ENCODE peak calls at places on chromosomes 16 and 17, in five cellular contexts. C, K, B, Y and R are unnamed samples. For H3K4me1, the result is how much of the 10 kb centered on the place peaks cover.

GRCh38 chr17:32901743-32902142 is 24.8 kb upstream of the MYO1D start:
- DNase-seq in C (no peak), K (no peak), B (no peak), Y (no peak), R (no peak)

GRCh38 chr17:35087731-35088646 is 24.5 kb upstream of the RFFL start:
- DNase-seq in C (peak), K (peak), B (no peak), Y (no peak), R (no peak)

GRCh38 chr17:71870546-71870862 is 250.3 kb upstream of the SOX9 start:
- DNase-seq in C (no peak), K (no peak), B (no peak), Y (no peak), R (no peak)

GRCh38 chr16:84408314-84408690 is 40.0 kb downstream of the ATP2C2 start:
- DNase-seq in C (no peak), K (no peak), B (no peak), Y (no peak), R (no peak)

GRCh38 chr17:48640858-48641180 is 14.7 kb upstream of the HOXB9 start:
- DNase-seq in C (no peak), K (no peak), B (no peak), Y (no peak), R (no peak)

GRCh38 chr17:72145972-72146755 is 25.3 kb downstream of the SOX9 start:
- DNase-seq in C (no peak), K (no peak), B (no peak), Y (no peak), R (no peak)

GRCh38 chr17:44218344-44219125 is 940 bp downstream of the UBTF start:
- DNase-seq in C (peak), K (peak), B (no peak), Y (peak), R (peak)

GRCh38 chr17:75877752-75878173 is 618 bp downstream of the TRIM47 start:
- DNase-seq in C (peak), K (peak), B (no peak), Y (peak), R (no peak)

GRCh38 chr17:67922503-67922902 is 73.8 kb downstream of the C17orf58 start:
- DNase-seq in C (no peak), K (no peak), B (no peak), Y (no peak), R (no peak)

GRCh38 chr16:49855280-49855821 is 561 bp downstream of the ZNF423 start:
- DNase-seq in C (no peak), K (peak), B (peak), Y (peak), R (no peak)

GRCh38 chr17:44878627-44879221 is 20.5 kb downstream of the EFTUD2 start:
- DNase-seq in C (peak), K (peak), B (no peak), Y (no peak), R (peak)

GRCh38 chr16:57147381-57148191 is 38.3 kb downstream of the PSME3IP1 start:
- DNase-seq in C (no peak), K (no peak), B (no peak), Y (no peak), R (no peak)

GRCh38 chr17:836154-836553 is 54.0 kb downstream of the MRM3 start:
- DNase-seq in C (no peak), K (no peak), B (no peak), Y (no peak), R (no peak)

GRCh38 chr17:21039839-21040575 is 2.8 kb downstream of the USP22 start:
- DNase-seq in C (peak), K (peak), B (no peak), Y (no peak), R (peak)

GRCh38 chr16:17567455-17567854 is 96.7 kb upstream of the XYLT1 start:
- DNase-seq in C (no peak), K (no peak), B (no peak), Y (no peak), R (no peak)

DNA sequence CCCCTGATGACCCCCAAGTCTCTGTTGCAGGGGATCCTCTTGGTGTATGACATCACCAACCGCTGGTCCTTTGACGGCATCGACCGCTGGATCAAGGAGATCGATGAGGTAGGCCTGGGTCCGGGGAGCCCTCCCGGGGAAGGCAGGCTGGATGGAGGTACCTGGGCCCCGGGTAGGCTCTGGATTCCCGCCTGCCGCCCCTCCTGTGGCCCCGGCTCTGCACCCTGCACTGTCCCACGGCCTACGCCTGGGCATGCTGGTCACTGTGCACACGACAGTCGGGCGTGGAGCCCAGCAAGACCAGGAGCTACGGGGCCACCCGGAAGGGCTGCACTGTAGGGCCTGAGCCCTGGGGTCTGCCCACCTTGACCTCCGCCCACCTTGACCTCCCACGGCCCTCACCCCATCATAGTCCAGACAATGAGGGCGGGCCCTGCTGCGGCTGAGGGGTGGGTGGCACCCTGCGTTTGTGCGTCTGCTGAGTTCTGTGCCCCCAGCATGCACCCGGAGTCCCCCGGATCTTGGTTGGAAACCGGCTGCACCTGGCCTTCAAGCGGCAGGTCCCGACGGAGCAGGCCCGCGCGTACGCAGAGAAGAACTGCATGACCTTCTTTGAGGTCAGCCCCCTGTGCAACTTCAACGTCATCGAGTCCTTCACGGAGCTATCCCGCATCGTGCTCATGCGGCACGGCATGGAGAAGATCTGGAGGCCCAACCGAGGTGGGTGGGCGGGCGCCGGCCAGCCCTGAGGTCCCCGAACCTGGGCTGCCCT is 5.2 kb upstream of the WFIKKN1 start:
- DNase-seq in C (no peak), K (no peak), B (no peak), Y (no peak), R (no peak)
- H3K4me1 ChIP-seq in C (under half), K (under half), B (under half), Y (under half), R (half or more)

DNA sequence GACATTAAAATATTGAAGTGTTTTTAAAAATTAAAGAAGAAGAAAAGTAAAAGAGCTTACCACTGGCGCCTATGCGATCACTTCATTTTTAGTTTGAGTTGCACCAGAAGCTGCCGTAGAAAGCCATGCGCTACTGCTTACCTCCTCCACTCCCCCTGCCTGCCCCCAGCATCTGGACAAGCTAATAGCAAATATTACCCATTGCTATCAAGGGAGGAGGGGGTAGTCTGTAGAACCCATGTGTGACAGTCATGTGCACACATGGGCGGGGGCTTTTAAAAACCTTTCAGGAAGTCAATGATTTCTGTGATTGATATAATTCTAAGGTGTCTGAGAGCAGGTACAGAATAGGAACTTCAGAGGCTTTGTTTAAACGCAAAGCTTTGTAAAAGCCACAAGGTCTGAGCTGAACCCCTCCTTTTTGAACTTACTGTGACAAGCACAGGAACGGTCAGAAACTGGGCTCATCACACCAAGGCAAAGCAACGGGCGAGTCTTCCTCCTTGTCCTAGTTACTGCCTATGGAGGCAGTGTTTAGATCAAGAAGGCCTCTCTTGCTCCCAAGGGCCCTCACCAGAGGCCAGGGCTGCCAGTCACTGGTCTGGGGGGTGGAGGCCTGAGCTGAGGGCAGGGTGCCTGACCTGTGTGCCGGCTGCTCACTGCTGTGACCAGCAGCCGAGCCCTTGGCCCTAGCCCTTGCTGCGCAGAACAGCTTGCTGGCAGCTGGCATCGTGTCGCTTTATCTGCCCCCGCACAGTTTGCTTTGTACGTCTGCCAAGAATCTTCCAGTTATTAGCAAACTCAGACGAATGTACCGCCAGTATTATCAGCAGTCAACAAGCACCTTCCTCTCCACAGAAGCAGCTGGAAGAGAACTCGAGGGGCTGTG is 15.0 kb downstream of the GINS2 start:
- DNase-seq in C (no peak), K (no peak), B (no peak), Y (no peak), R (no peak)
- TF ChIP-seq ATF3 in C (no peak), K (no peak), B (no peak), Y (no peak), R (no peak)

GRCh38 chr17:59616253-59616920 is 3.3 kb upstream of the CLTC start:
- DNase-seq in C (no peak), K (no peak), B (no peak), Y (no peak), R (no peak)
- H3K4me1 ChIP-seq in C (under half), K (under half), B (under half), Y (under half), R (under half)

GRCh38 chr16:5027086-5027485 is 6.6 kb downstream of the NAGPA start:
- DNase-seq in C (no peak), K (no peak), B (no peak), Y (no peak), R (no peak)

GRCh38 chr16:5026664-5027063 is 7.1 kb downstream of the NAGPA start:
- DNase-seq in C (no peak), K (no peak), B (no peak), Y (no peak), R (no peak)

GRCh38 chr16:5024632-5025031 is 9.1 kb downstream of the NAGPA start:
- DNase-seq in C (no peak), K (no peak), B (no peak), Y (no peak), R (peak)

GRCh38 chr16:5027575-5028235 is 6.0 kb downstream of the NAGPA start:
- DNase-seq in C (no peak), K (no peak), B (no peak), Y (no peak), R (no peak)

DNA sequence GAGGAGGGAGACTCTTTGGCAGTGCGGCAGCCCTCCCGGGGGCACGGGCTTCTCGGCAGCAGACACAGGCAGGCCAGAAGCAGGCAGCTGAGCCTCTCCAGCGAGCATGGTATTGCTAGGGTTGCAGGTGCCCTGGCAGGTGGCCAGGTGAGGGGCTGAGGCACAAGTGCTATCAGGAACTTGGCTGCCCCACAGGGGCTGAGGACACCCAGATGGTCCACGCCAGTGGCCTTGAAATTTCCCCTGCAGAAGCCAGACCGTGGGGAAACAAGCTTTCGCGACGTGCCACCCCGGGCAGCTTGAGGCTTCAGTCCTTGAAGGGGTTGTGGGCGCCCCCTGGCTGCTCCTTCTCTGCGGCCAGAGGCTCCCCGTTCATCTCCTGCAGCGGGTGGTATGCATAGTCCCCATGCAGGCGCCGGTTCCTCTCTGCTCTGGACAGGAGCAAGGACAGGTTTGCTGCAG is 8.5 kb downstream of the NAGPA start:
- DNase-seq in C (no peak), K (no peak), B (no peak), Y (peak), R (no peak)
- TF ChIP-seq ATF3 in C (no peak), K (no peak), B (no peak), Y (no peak), R (no peak)

GRCh38 chr16:73290258-73290657 is 242.3 kb upstream of the ZFHX3 start:
- DNase-seq in C (no peak), K (no peak), B (no peak), Y (no peak), R (no peak)

GRCh38 chr16:73286643-73287267 is 238.8 kb upstream of the ZFHX3 start:
- DNase-seq in C (no peak), K (no peak), B (no peak), Y (no peak), R (no peak)

GRCh38 chr16:73288435-73288834 is 240.5 kb upstream of the ZFHX3 start:
- DNase-seq in C (no peak), K (no peak), B (no peak), Y (no peak), R (no peak)

GRCh38 chr16:73285336-73285735 is 237.4 kb upstream of the ZFHX3 start:
- DNase-seq in C (no peak), K (no peak), B (no peak), Y (no peak), R (no peak)

DNA sequence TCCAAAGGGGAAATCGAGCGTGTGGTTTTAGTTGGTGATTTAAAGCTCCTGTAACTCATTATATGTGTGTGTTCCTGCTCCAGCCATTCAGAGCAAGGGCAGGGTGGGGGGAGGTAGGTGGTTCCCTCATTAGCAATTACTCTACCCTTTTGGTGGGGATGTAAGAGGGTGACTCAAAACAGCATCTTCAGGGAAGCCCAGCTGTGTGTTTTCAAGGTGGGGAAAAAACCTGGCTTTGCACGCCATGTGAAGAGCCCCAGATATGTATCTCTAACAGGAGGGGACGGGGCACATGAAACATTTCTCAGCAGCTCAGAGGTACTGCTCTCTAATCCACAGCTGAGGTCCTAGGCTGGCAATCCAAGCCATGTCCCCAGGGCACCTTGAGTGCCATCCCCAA is 241.3 kb upstream of the ZFHX3 start:
- DNase-seq in C (no peak), K (no peak), B (peak), Y (no peak), R (no peak)
- H3K4me1 ChIP-seq in C (under half), K (under half), B (under half), Y (under half), R (under half)

DNA sequence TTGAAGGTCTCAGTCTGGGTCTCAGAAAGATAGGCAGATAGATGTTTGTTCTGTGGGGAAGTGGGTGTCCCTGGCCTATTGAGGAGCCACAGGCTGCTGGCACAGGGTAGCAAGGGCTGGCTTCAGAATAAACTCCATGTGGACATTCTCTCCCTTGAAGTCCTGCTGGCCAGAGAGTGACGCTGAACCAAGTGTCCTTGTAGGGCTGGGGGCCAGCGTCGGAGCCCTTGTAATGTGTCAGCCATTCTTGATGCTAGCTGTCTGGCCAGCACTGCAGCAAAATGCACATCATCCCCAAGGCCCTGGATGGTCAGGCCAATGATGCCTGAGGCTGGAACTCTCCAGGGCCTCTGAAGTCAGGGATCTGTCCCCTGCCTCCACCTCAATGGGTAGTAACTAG is 103.3 kb downstream of the CCDC182 start:
- DNase-seq in C (no peak), K (no peak), B (no peak), Y (no peak), R (no peak)
- TF ChIP-seq ATF3 in C (no peak), K (no peak), B (no peak), Y (no peak), R (no peak)